ENCODE peak calls at places on chromosomes 3 and 15, in seven cellular contexts. One of them, this sample, is unnamed.

GRCh38 chr3:55620361-55621025 is 133.4 kb upstream of the WNT5A start:
- DNase-seq in heart left ventricle: no peak
- DNase-seq in HEK293T: peak; percentile 56
- DNase-seq in Calu3: no peak
- DNase-seq in foreskin fibroblast: no peak
- DNase-seq in activated CD4-positive, alpha-beta T cell treated with anti-CD3 and anti-CD28 coated beads, Interleukin-2, amount 50 U/mL, for 4 hours: no peak
- DNase-seq in psoas muscle: no peak
- DNase-seq in this sample: peak; percentile 21

GRCh38 chr3:149487598-149488197 is 13.2 kb downstream of the TM4SF4 start:
- DNase-seq in Calu3: peak; percentile 79
- DNase-seq in activated CD4-positive, alpha-beta T cell treated with anti-CD3 and anti-CD28 coated beads, Interleukin-2, amount 50 U/mL, for 4 hours: peak; percentile 4
- DNase-seq in foreskin fibroblast: no peak
- DNase-seq in heart left ventricle: no peak
- DNase-seq in psoas muscle: no peak
- DNase-seq in HEK293T: peak; percentile 43
- DNase-seq in this sample: no peak

GRCh38 chr3:171358171-171358890 is 101.9 kb downstream of the TNIK start:
- DNase-seq in heart left ventricle: no peak
- DNase-seq in foreskin fibroblast: no peak
- DNase-seq in Calu3: no peak
- DNase-seq in HEK293T: no peak
- DNase-seq in psoas muscle: no peak
- DNase-seq in activated CD4-positive, alpha-beta T cell treated with anti-CD3 and anti-CD28 coated beads, Interleukin-2, amount 50 U/mL, for 4 hours: no peak
- DNase-seq in this sample: no peak

GRCh38 chr15:96893159-96893906 is 562.8 kb downstream of the NR2F2 start:
- DNase-seq in activated CD4-positive, alpha-beta T cell treated with anti-CD3 and anti-CD28 coated beads, Interleukin-2, amount 50 U/mL, for 4 hours: no peak
- DNase-seq in Calu3: peak; percentile 61
- DNase-seq in HEK293T: peak; percentile 57
- DNase-seq in heart left ventricle: no peak
- DNase-seq in foreskin fibroblast: no peak
- DNase-seq in psoas muscle: no peak
- DNase-seq in this sample: peak; percentile 5

GRCh38 chr15:59313703-59314332 is 58.9 kb downstream of the MYO1E start:
- DNase-seq in heart left ventricle: peak; percentile 77
- DNase-seq in psoas muscle: peak; percentile 88
- DNase-seq in foreskin fibroblast: no peak
- DNase-seq in activated CD4-positive, alpha-beta T cell treated with anti-CD3 and anti-CD28 coated beads, Interleukin-2, amount 50 U/mL, for 4 hours: no peak
- DNase-seq in Calu3: peak; percentile 86
- DNase-seq in HEK293T: peak; percentile 11
- DNase-seq in this sample: peak; percentile 94

GRCh38 chr3:118628704-118629341 is 405.8 kb downstream of the IGSF11 start:
- DNase-seq in HEK293T: peak; percentile 77
- DNase-seq in foreskin fibroblast: no peak
- DNase-seq in Calu3: peak; percentile 71
- DNase-seq in heart left ventricle: peak; percentile 51
- DNase-seq in psoas muscle: peak; percentile 46
- DNase-seq in activated CD4-positive, alpha-beta T cell treated with anti-CD3 and anti-CD28 coated beads, Interleukin-2, amount 50 U/mL, for 4 hours: no peak
- DNase-seq in this sample: peak; percentile 58

GRCh38 chr15:82122754-82123400 is 77.1 kb upstream of the MEX3B start:
- DNase-seq in Calu3: peak; percentile 26
- DNase-seq in foreskin fibroblast: peak; percentile 97
- DNase-seq in HEK293T: no peak
- DNase-seq in heart left ventricle: no peak
- DNase-seq in activated CD4-positive, alpha-beta T cell treated with anti-CD3 and anti-CD28 coated beads, Interleukin-2, amount 50 U/mL, for 4 hours: no peak
- DNase-seq in psoas muscle: peak; percentile 56
- DNase-seq in this sample: no peak

GRCh38 chr15:62895905-62896316 is 146.6 kb upstream of the TPM1 start:
- DNase-seq in Calu3: peak; percentile 47
- DNase-seq in foreskin fibroblast: peak; percentile 64
- DNase-seq in psoas muscle: no peak
- DNase-seq in HEK293T: no peak
- DNase-seq in heart left ventricle: no peak
- DNase-seq in activated CD4-positive, alpha-beta T cell treated with anti-CD3 and anti-CD28 coated beads, Interleukin-2, amount 50 U/mL, for 4 hours: no peak
- DNase-seq in this sample: no peak

GRCh38 chr15:73946795-73947370 is 20.6 kb downstream of the LOXL1 start:
- DNase-seq in activated CD4-positive, alpha-beta T cell treated with anti-CD3 and anti-CD28 coated beads, Interleukin-2, amount 50 U/mL, for 4 hours: no peak
- DNase-seq in HEK293T: no peak
- DNase-seq in Calu3: no peak
- DNase-seq in heart left ventricle: no peak
- DNase-seq in psoas muscle: peak; percentile 36
- DNase-seq in foreskin fibroblast: no peak
- DNase-seq in this sample: no peak

GRCh38 chr15:57183614-57184344 is 192.5 kb upstream of the CGNL1 start:
- DNase-seq in Calu3: no peak
- DNase-seq in HEK293T: no peak
- DNase-seq in foreskin fibroblast: no peak
- DNase-seq in heart left ventricle: no peak
- DNase-seq in activated CD4-positive, alpha-beta T cell treated with anti-CD3 and anti-CD28 coated beads, Interleukin-2, amount 50 U/mL, for 4 hours: no peak
- DNase-seq in psoas muscle: no peak
- DNase-seq in this sample: no peak

GRCh38 chr15:47129033-47129432 is 588.3 kb upstream of the SEMA6D start:
- DNase-seq in heart left ventricle: no peak
- DNase-seq in foreskin fibroblast: no peak
- DNase-seq in activated CD4-positive, alpha-beta T cell treated with anti-CD3 and anti-CD28 coated beads, Interleukin-2, amount 50 U/mL, for 4 hours: no peak
- DNase-seq in HEK293T: no peak
- DNase-seq in psoas muscle: no peak
- DNase-seq in Calu3: no peak
- DNase-seq in this sample: no peak

GRCh38 chr3:117692416-117692995 is 982.9 kb downstream of the TUSC7 start:
- DNase-seq in Calu3: no peak
- DNase-seq in psoas muscle: no peak
- DNase-seq in heart left ventricle: no peak
- DNase-seq in activated CD4-positive, alpha-beta T cell treated with anti-CD3 and anti-CD28 coated beads, Interleukin-2, amount 50 U/mL, for 4 hours: no peak
- DNase-seq in foreskin fibroblast: peak; percentile 73
- DNase-seq in HEK293T: no peak
- DNase-seq in this sample: no peak

GRCh38 chr3:148718982-148719862 is 21.5 kb downstream of the AGTR1 start:
- DNase-seq in psoas muscle: no peak
- DNase-seq in foreskin fibroblast: no peak
- DNase-seq in HEK293T: no peak
- DNase-seq in activated CD4-positive, alpha-beta T cell treated with anti-CD3 and anti-CD28 coated beads, Interleukin-2, amount 50 U/mL, for 4 hours: no peak
- DNase-seq in Calu3: no peak
- DNase-seq in heart left ventricle: no peak
- DNase-seq in this sample: no peak

GRCh38 chr15:89492111-89492641 is 4.2 kb downstream of the RHCG start:
- DNase-seq in activated CD4-positive, alpha-beta T cell treated with anti-CD3 and anti-CD28 coated beads, Interleukin-2, amount 50 U/mL, for 4 hours: no peak
- DNase-seq in Calu3: peak; percentile 77
- DNase-seq in HEK293T: peak; percentile 58
- DNase-seq in psoas muscle: no peak
- DNase-seq in heart left ventricle: no peak
- DNase-seq in foreskin fibroblast: no peak
- DNase-seq in this sample: no peak

GRCh38 chr3:37712387-37712786 is 149.3 kb upstream of the CTDSPL start:
- DNase-seq in foreskin fibroblast: no peak
- DNase-seq in heart left ventricle: no peak
- DNase-seq in activated CD4-positive, alpha-beta T cell treated with anti-CD3 and anti-CD28 coated beads, Interleukin-2, amount 50 U/mL, for 4 hours: no peak
- DNase-seq in psoas muscle: no peak
- DNase-seq in HEK293T: no peak
- DNase-seq in Calu3: no peak
- DNase-seq in this sample: no peak

GRCh38 chr3:105764378-105765376 is 104.1 kb downstream of the CBLB start:
- DNase-seq in psoas muscle: no peak
- DNase-seq in HEK293T: no peak
- DNase-seq in foreskin fibroblast: no peak
- DNase-seq in activated CD4-positive, alpha-beta T cell treated with anti-CD3 and anti-CD28 coated beads, Interleukin-2, amount 50 U/mL, for 4 hours: no peak
- DNase-seq in heart left ventricle: no peak
- DNase-seq in Calu3: no peak
- DNase-seq in this sample: no peak

GRCh38 chr15:89018235-89018634 is 70.0 kb upstream of the ABHD2 start:
- DNase-seq in foreskin fibroblast: no peak
- DNase-seq in activated CD4-positive, alpha-beta T cell treated with anti-CD3 and anti-CD28 coated beads, Interleukin-2, amount 50 U/mL, for 4 hours: no peak
- DNase-seq in HEK293T: no peak
- DNase-seq in heart left ventricle: peak; percentile 86
- DNase-seq in psoas muscle: peak; percentile 87
- DNase-seq in Calu3: no peak
- DNase-seq in this sample: no peak

GRCh38 chr3:86563358-86563970 is 427.5 kb downstream of the VGLL3 start:
- DNase-seq in heart left ventricle: no peak
- DNase-seq in HEK293T: peak; percentile 17
- DNase-seq in activated CD4-positive, alpha-beta T cell treated with anti-CD3 and anti-CD28 coated beads, Interleukin-2, amount 50 U/mL, for 4 hours: no peak
- DNase-seq in foreskin fibroblast: peak; percentile 4
- DNase-seq in Calu3: no peak
- DNase-seq in psoas muscle: no peak
- DNase-seq in this sample: no peak

GRCh38 chr15:61794881-61795280 is 265.4 kb downstream of the VPS13C start:
- DNase-seq in Calu3: no peak
- DNase-seq in heart left ventricle: no peak
- DNase-seq in HEK293T: no peak
- DNase-seq in activated CD4-positive, alpha-beta T cell treated with anti-CD3 and anti-CD28 coated beads, Interleukin-2, amount 50 U/mL, for 4 hours: no peak
- DNase-seq in foreskin fibroblast: peak; percentile 65
- DNase-seq in psoas muscle: no peak
- DNase-seq in this sample: no peak

GRCh38 chr15:98942966-98943584 is 64.5 kb downstream of the PGPEP1L start:
- DNase-seq in HEK293T: no peak
- DNase-seq in psoas muscle: no peak
- DNase-seq in activated CD4-positive, alpha-beta T cell treated with anti-CD3 and anti-CD28 coated beads, Interleukin-2, amount 50 U/mL, for 4 hours: no peak
- DNase-seq in heart left ventricle: no peak
- DNase-seq in Calu3: no peak
- DNase-seq in foreskin fibroblast: no peak
- DNase-seq in this sample: no peak

GRCh38 chr3:129082026-129082425 is 21.4 kb downstream of the GP9 start:
- DNase-seq in activated CD4-positive, alpha-beta T cell treated with anti-CD3 and anti-CD28 coated beads, Interleukin-2, amount 50 U/mL, for 4 hours: no peak
- DNase-seq in psoas muscle: no peak
- DNase-seq in foreskin fibroblast: no peak
- DNase-seq in heart left ventricle: no peak
- DNase-seq in HEK293T: no peak
- DNase-seq in Calu3: no peak
- DNase-seq in this sample: no peak

GRCh38 chr3:197366301-197367044 is 68.1 kb upstream of the DLG1 start:
- DNase-seq in activated CD4-positive, alpha-beta T cell treated with anti-CD3 and anti-CD28 coated beads, Interleukin-2, amount 50 U/mL, for 4 hours: no peak
- DNase-seq in foreskin fibroblast: no peak
- DNase-seq in heart left ventricle: no peak
- DNase-seq in psoas muscle: no peak
- DNase-seq in Calu3: no peak
- DNase-seq in HEK293T: no peak
- DNase-seq in this sample: peak; percentile 36

GRCh38 chr3:50316657-50317242 is 5.8 kb downstream of the HYAL2 start:
- DNase-seq in heart left ventricle: no peak
- DNase-seq in HEK293T: no peak
- DNase-seq in Calu3: peak; percentile 96
- DNase-seq in psoas muscle: no peak
- DNase-seq in foreskin fibroblast: no peak
- DNase-seq in activated CD4-positive, alpha-beta T cell treated with anti-CD3 and anti-CD28 coated beads, Interleukin-2, amount 50 U/mL, for 4 hours: peak; percentile 74
- DNase-seq in this sample: peak; percentile 92

GRCh38 chr3:16910207-16910606 is 25.5 kb downstream of the PLCL2 start:
- DNase-seq in Calu3: no peak
- DNase-seq in activated CD4-positive, alpha-beta T cell treated with anti-CD3 and anti-CD28 coated beads, Interleukin-2, amount 50 U/mL, for 4 hours: no peak
- DNase-seq in psoas muscle: no peak
- DNase-seq in foreskin fibroblast: no peak
- DNase-seq in heart left ventricle: no peak
- DNase-seq in HEK293T: no peak
- DNase-seq in this sample: no peak

GRCh38 chr3:159627229-159627628 is 361.4 kb upstream of the IL12A start:
- DNase-seq in HEK293T: no peak
- DNase-seq in psoas muscle: no peak
- DNase-seq in foreskin fibroblast: no peak
- DNase-seq in activated CD4-positive, alpha-beta T cell treated with anti-CD3 and anti-CD28 coated beads, Interleukin-2, amount 50 U/mL, for 4 hours: no peak
- DNase-seq in Calu3: no peak
- DNase-seq in heart left ventricle: no peak
- DNase-seq in this sample: no peak

GRCh38 chr15:96177279-96177678 is 153.2 kb upstream of the NR2F2 start:
- DNase-seq in activated CD4-positive, alpha-beta T cell treated with anti-CD3 and anti-CD28 coated beads, Interleukin-2, amount 50 U/mL, for 4 hours: no peak
- DNase-seq in psoas muscle: no peak
- DNase-seq in foreskin fibroblast: no peak
- DNase-seq in heart left ventricle: no peak
- DNase-seq in HEK293T: no peak
- DNase-seq in Calu3: no peak
- DNase-seq in this sample: no peak

GRCh38 chr15:33679065-33679464 is 289.2 kb upstream of the CHRM5 start:
- DNase-seq in psoas muscle: no peak
- DNase-seq in HEK293T: no peak
- DNase-seq in heart left ventricle: no peak
- DNase-seq in foreskin fibroblast: no peak
- DNase-seq in Calu3: no peak
- DNase-seq in activated CD4-positive, alpha-beta T cell treated with anti-CD3 and anti-CD28 coated beads, Interleukin-2, amount 50 U/mL, for 4 hours: no peak
- DNase-seq in this sample: no peak

This sample was measured in prostate gland.